ENCODE peak calls at places on chromosomes 11 and 22, in five cellular contexts. Y is RPMI7951, A is stromal cell of bone marrow, B is mesenteric fat pad, S is HL-60. T is an unnamed sample.

GRCh38 chr11:2383823-2384722 is 7.0 kb downstream of the CD81 start:
- DNase-seq in S (no peak), A (no peak), B (no peak), Y (no peak), T (no peak)

GRCh38 chr22:24002272-24002671 is 3.0 kb downstream of the GSTT4 start:
- DNase-seq in A (no peak), S (no peak), B (no peak), Y (no peak), T (no peak)

GRCh38 chr11:1573847-1574255 is 1.8 kb upstream of the DUSP8 start:
- DNase-seq in A (no peak), Y (no peak), S (no peak), B (no peak), T (peak; percentile 56)

GRCh38 chr11:82458777-82459176 is 274.9 kb downstream of the FAM181B start:
- DNase-seq in A (no peak), S (no peak), Y (no peak), B (no peak), T (no peak)

GRCh38 chr11:17457361-17458104 is 19.1 kb downstream of the ABCC8 start:
- DNase-seq in Y (no peak), S (no peak), A (no peak), B (no peak), T (no peak)

GRCh38 chr22:43212434-43212952 is 25.6 kb upstream of the TTLL12 start:
- DNase-seq in Y (no peak), B (no peak), A (no peak), S (no peak), T (no peak)

GRCh38 chr22:37563153-37564081 is 3.1 kb downstream of the CDC42EP1 start:
- DNase-seq in A (peak; percentile 96), S (no peak), B (no peak), Y (peak; percentile 91), T (peak; percentile 96)

GRCh38 chr11:125871391-125872137 is 15.9 kb upstream of the HYLS1 start:
- DNase-seq in Y (peak; percentile 44), A (no peak), S (peak; percentile 30), B (no peak), T (peak; percentile 38)

GRCh38 chr11:36409152-36409713 is 100.8 kb downstream of the TRAF6 start:
- DNase-seq in S (peak; percentile 56), Y (no peak), A (no peak), B (peak; percentile 28), T (peak; percentile 34)

GRCh38 chr11:133134561-133135173 is 397.6 kb downstream of the OPCML start:
- DNase-seq in S (peak; percentile 40), B (no peak), A (peak; percentile 1), Y (peak; percentile 18), T (peak; percentile 34)

GRCh38 chr22:36332623-36333331 is 55.0 kb downstream of the MYH9 start:
- DNase-seq in B (no peak), A (no peak), Y (peak; percentile 89), S (peak; percentile 90), T (peak; percentile 91)

GRCh38 chr11:68825603-68826002 is 16.1 kb downstream of the CPT1A start:
- DNase-seq in B (no peak), A (no peak), Y (no peak), S (peak; percentile 87), T (peak; percentile 56)

GRCh38 chr22:29298641-29299040 is 7.8 kb upstream of the GAS2L1 start:
- DNase-seq in B (peak; percentile 33), Y (no peak), S (no peak), A (no peak), T (no peak)

GRCh38 chr11:7892751-7893356 is 38.2 kb downstream of the OR10A6 start:
- DNase-seq in S (peak; percentile 18), Y (peak; percentile 67), B (no peak), A (peak; percentile 38), T (peak; percentile 76)

GRCh38 chr22:35643991-35644390 is 4.3 kb upstream of the APOL6 start:
- DNase-seq in S (no peak), Y (no peak), B (peak; percentile 59), A (no peak), T (no peak)

GRCh38 chr11:124886476-124886875 is 11.2 kb downstream of the ROBO4 start:
- DNase-seq in A (no peak), S (no peak), Y (no peak), B (peak; percentile 78), T (no peak)

GRCh38 chr11:19161651-19162050 is 40.1 kb downstream of the CSRP3 start:
- DNase-seq in S (no peak), A (no peak), Y (no peak), B (no peak), T (no peak)

GRCh38 chr11:85627332-85627997 is at the start of gene DLG2:
- DNase-seq in B (no peak), S (peak; percentile 18), A (peak; percentile 38), Y (peak; percentile 58), T (peak; percentile 64)